ENCODE peak calls at places on chromosomes 3 and 15, in six cellular contexts. One of them, this sample, is unnamed.

GRCh38 chr3:119279101-119279554 is 15.1 kb upstream of the ARHGAP31 start:
- DNase-seq in GM20000: no peak
- DNase-seq in HFFc6: no peak
- DNase-seq in activated B cell treated with CpG ODN at 0.5 μM for 24 hours: no peak
- DNase-seq in GM13976: no peak
- DNase-seq in heart left ventricle: peak; percentile 82
- DNase-seq in this sample: no peak

GRCh38 chr15:87619161-87619960 is 637.2 kb downstream of the NTRK3 start:
- DNase-seq in GM20000: no peak
- DNase-seq in HFFc6: peak; percentile 87
- DNase-seq in activated B cell treated with CpG ODN at 0.5 μM for 24 hours: no peak
- DNase-seq in GM13976: no peak
- DNase-seq in heart left ventricle: no peak
- DNase-seq in this sample: no peak

GRCh38 chr3:160379628-160380214 is 19.3 kb downstream of the IFT80 start:
- DNase-seq in GM20000: no peak
- DNase-seq in HFFc6: no peak
- DNase-seq in activated B cell treated with CpG ODN at 0.5 μM for 24 hours: no peak
- DNase-seq in GM13976: no peak
- DNase-seq in heart left ventricle: no peak
- DNase-seq in this sample: no peak

GRCh38 chr3:42094992-42095391 is 3.8 kb downstream of the TRAK1 start:
- DNase-seq in GM20000: no peak
- DNase-seq in HFFc6: no peak
- DNase-seq in activated B cell treated with CpG ODN at 0.5 μM for 24 hours: no peak
- DNase-seq in GM13976: no peak
- DNase-seq in heart left ventricle: no peak
- DNase-seq in this sample: no peak

GRCh38 chr15:63226155-63226883 is 36.9 kb downstream of the RAB8B start:
- DNase-seq in GM20000: no peak
- DNase-seq in HFFc6: no peak
- DNase-seq in activated B cell treated with CpG ODN at 0.5 μM for 24 hours: no peak
- DNase-seq in GM13976: no peak
- DNase-seq in heart left ventricle: no peak
- DNase-seq in this sample: no peak

GRCh38 chr3:49454457-49454856 is 15.6 kb upstream of the DAG1 start:
- DNase-seq in GM20000: peak; percentile 7
- DNase-seq in HFFc6: no peak
- DNase-seq in activated B cell treated with CpG ODN at 0.5 μM for 24 hours: no peak
- DNase-seq in GM13976: peak; percentile 29
- DNase-seq in heart left ventricle: peak; percentile 55
- DNase-seq in this sample: no peak

GRCh38 chr3:71304684-71305083 is 278.8 kb downstream of the FOXP1 start:
- DNase-seq in GM20000: no peak
- DNase-seq in HFFc6: no peak
- DNase-seq in activated B cell treated with CpG ODN at 0.5 μM for 24 hours: no peak
- DNase-seq in GM13976: no peak
- DNase-seq in heart left ventricle: no peak
- DNase-seq in this sample: no peak

GRCh38 chr3:108343479-108343870 is 47.1 kb downstream of the HHLA2 start:
- DNase-seq in GM20000: no peak
- DNase-seq in HFFc6: no peak
- DNase-seq in activated B cell treated with CpG ODN at 0.5 μM for 24 hours: no peak
- DNase-seq in GM13976: no peak
- DNase-seq in heart left ventricle: no peak
- DNase-seq in this sample: no peak

GRCh38 chr3:157089455-157090221 is 70.3 kb downstream of the CCNL1 start:
- DNase-seq in GM20000: peak; percentile 52
- DNase-seq in HFFc6: no peak
- DNase-seq in activated B cell treated with CpG ODN at 0.5 μM for 24 hours: peak; percentile 20
- DNase-seq in GM13976: no peak
- DNase-seq in heart left ventricle: peak; percentile 55
- DNase-seq in this sample: peak; percentile 21

GRCh38 chr15:59052915-59053407 is 52.0 kb upstream of the CCNB2 start:
- DNase-seq in GM20000: no peak
- DNase-seq in HFFc6: no peak
- DNase-seq in activated B cell treated with CpG ODN at 0.5 μM for 24 hours: no peak
- DNase-seq in GM13976: no peak
- DNase-seq in heart left ventricle: no peak
- DNase-seq in this sample: no peak

GRCh38 chr3:33439421-33440327 is 531 bp downstream of the UBP1 start:
- DNase-seq in GM20000: peak; percentile 82
- DNase-seq in HFFc6: peak; percentile 12
- DNase-seq in activated B cell treated with CpG ODN at 0.5 μM for 24 hours: peak; percentile 55
- DNase-seq in GM13976: peak; percentile 74
- DNase-seq in heart left ventricle: peak; percentile 74
- DNase-seq in this sample: no peak

GRCh38 chr3:185319801-185320200 is 43.1 kb upstream of the MAP3K13 start:
- DNase-seq in GM20000: no peak
- DNase-seq in HFFc6: no peak
- DNase-seq in activated B cell treated with CpG ODN at 0.5 μM for 24 hours: no peak
- DNase-seq in GM13976: no peak
- DNase-seq in heart left ventricle: no peak
- DNase-seq in this sample: no peak

GRCh38 chr15:28125673-28126651 is 26.8 kb upstream of the OCA2 start:
- DNase-seq in GM20000: peak; percentile 60
- DNase-seq in HFFc6: peak; percentile 56
- DNase-seq in activated B cell treated with CpG ODN at 0.5 μM for 24 hours: no peak
- DNase-seq in GM13976: no peak
- DNase-seq in heart left ventricle: no peak
- DNase-seq in this sample: no peak

GRCh38 chr3:138509586-138509985 is 75.2 kb downstream of the ESYT3 start:
- DNase-seq in GM20000: no peak
- DNase-seq in HFFc6: no peak
- DNase-seq in activated B cell treated with CpG ODN at 0.5 μM for 24 hours: no peak
- DNase-seq in GM13976: no peak
- DNase-seq in heart left ventricle: no peak
- DNase-seq in this sample: no peak

GRCh38 chr3:125137432-125138033 is 75.0 kb downstream of the SLC12A8 start:
- DNase-seq in GM20000: no peak
- DNase-seq in HFFc6: peak; percentile 69
- DNase-seq in activated B cell treated with CpG ODN at 0.5 μM for 24 hours: no peak
- DNase-seq in GM13976: no peak
- DNase-seq in heart left ventricle: no peak
- DNase-seq in this sample: no peak

GRCh38 chr3:138694287-138695007 is 85.9 kb downstream of the FAIM start:
- DNase-seq in GM20000: no peak
- DNase-seq in HFFc6: peak; percentile 98
- DNase-seq in activated B cell treated with CpG ODN at 0.5 μM for 24 hours: no peak
- DNase-seq in GM13976: no peak
- DNase-seq in heart left ventricle: no peak
- DNase-seq in this sample: no peak

GRCh38 chr3:160217675-160218074 is 7.5 kb upstream of the C3orf80 start:
- DNase-seq in GM20000: no peak
- DNase-seq in HFFc6: no peak
- DNase-seq in activated B cell treated with CpG ODN at 0.5 μM for 24 hours: no peak
- DNase-seq in GM13976: no peak
- DNase-seq in heart left ventricle: no peak
- DNase-seq in this sample: no peak

GRCh38 chr3:123739754-123740153 is 144.4 kb downstream of the MYLK start:
- DNase-seq in GM20000: no peak
- DNase-seq in HFFc6: peak; percentile 80
- DNase-seq in activated B cell treated with CpG ODN at 0.5 μM for 24 hours: no peak
- DNase-seq in GM13976: no peak
- DNase-seq in heart left ventricle: no peak
- DNase-seq in this sample: no peak

GRCh38 chr3:185954366-185954723 is 16.5 kb upstream of the TRA2B start:
- DNase-seq in GM20000: no peak
- DNase-seq in HFFc6: no peak
- DNase-seq in activated B cell treated with CpG ODN at 0.5 μM for 24 hours: no peak
- DNase-seq in GM13976: no peak
- DNase-seq in heart left ventricle: no peak
- DNase-seq in this sample: no peak

GRCh38 chr3:8589880-8590556 is 54.6 kb downstream of the SSUH2 start:
- DNase-seq in GM20000: no peak
- DNase-seq in HFFc6: peak; percentile 24
- DNase-seq in activated B cell treated with CpG ODN at 0.5 μM for 24 hours: no peak
- DNase-seq in GM13976: no peak
- DNase-seq in heart left ventricle: no peak
- DNase-seq in this sample: no peak

GRCh38 chr15:87816016-87816415 is 440.5 kb downstream of the NTRK3 start:
- DNase-seq in GM20000: no peak
- DNase-seq in HFFc6: peak; percentile 3
- DNase-seq in activated B cell treated with CpG ODN at 0.5 μM for 24 hours: no peak
- DNase-seq in GM13976: no peak
- DNase-seq in heart left ventricle: no peak
- DNase-seq in this sample: no peak

GRCh38 chr3:141081141-141081795 is 30.1 kb downstream of the SPSB4 start:
- DNase-seq in GM20000: no peak
- DNase-seq in HFFc6: no peak
- DNase-seq in activated B cell treated with CpG ODN at 0.5 μM for 24 hours: no peak
- DNase-seq in GM13976: no peak
- DNase-seq in heart left ventricle: no peak
- DNase-seq in this sample: no peak

GRCh38 chr3:56879453-56880224 is 77.9 kb upstream of the ARHGEF3 start:
- DNase-seq in GM20000: no peak
- DNase-seq in HFFc6: peak; percentile 29
- DNase-seq in activated B cell treated with CpG ODN at 0.5 μM for 24 hours: no peak
- DNase-seq in GM13976: no peak
- DNase-seq in heart left ventricle: no peak
- DNase-seq in this sample: no peak

GRCh38 chr15:70025413-70026296 is 72.1 kb downstream of the TLE3 start:
- DNase-seq in GM20000: no peak
- DNase-seq in HFFc6: no peak
- DNase-seq in activated B cell treated with CpG ODN at 0.5 μM for 24 hours: no peak
- DNase-seq in GM13976: no peak
- DNase-seq in heart left ventricle: no peak
- DNase-seq in this sample: no peak

GRCh38 chr3:5426094-5426883 is 238.8 kb downstream of the EDEM1 start:
- DNase-seq in GM20000: peak; percentile 65
- DNase-seq in HFFc6: peak; percentile 0
- DNase-seq in activated B cell treated with CpG ODN at 0.5 μM for 24 hours: peak; percentile 44
- DNase-seq in GM13976: peak; percentile 45
- DNase-seq in heart left ventricle: peak; percentile 79
- DNase-seq in this sample: peak; percentile 39

GRCh38 chr3:196941846-196942225 is 492 bp downstream of the NCBP2 start:
- DNase-seq in GM20000: peak; percentile 68
- DNase-seq in HFFc6: no peak
- DNase-seq in activated B cell treated with CpG ODN at 0.5 μM for 24 hours: no peak
- DNase-seq in GM13976: peak; percentile 76
- DNase-seq in heart left ventricle: peak; percentile 55
- DNase-seq in this sample: peak; percentile 67

GRCh38 chr3:77780621-77781020 is 740.7 kb downstream of the ROBO2 start:
- DNase-seq in GM20000: no peak
- DNase-seq in HFFc6: no peak
- DNase-seq in activated B cell treated with CpG ODN at 0.5 μM for 24 hours: no peak
- DNase-seq in GM13976: no peak
- DNase-seq in heart left ventricle: no peak
- DNase-seq in this sample: no peak

GRCh38 chr3:153843994-153844393 is 277.2 kb upstream of the ARHGEF26 start:
- DNase-seq in GM20000: no peak
- DNase-seq in HFFc6: no peak
- DNase-seq in activated B cell treated with CpG ODN at 0.5 μM for 24 hours: no peak
- DNase-seq in GM13976: no peak
- DNase-seq in heart left ventricle: no peak
- DNase-seq in this sample: no peak

GRCh38 chr3:145750657-145751056 is 410.3 kb downstream of the PLOD2 start:
- DNase-seq in GM20000: no peak
- DNase-seq in HFFc6: no peak
- DNase-seq in activated B cell treated with CpG ODN at 0.5 μM for 24 hours: no peak
- DNase-seq in GM13976: no peak
- DNase-seq in heart left ventricle: no peak
- DNase-seq in this sample: no peak
- TF ChIP-seq CTCF in GM20000: no peak
- TF ChIP-seq CTCF in HFFc6: no peak
- TF ChIP-seq CTCF in activated B cell treated with CpG ODN at 0.5 μM for 24 hours: no peak
- TF ChIP-seq CTCF in GM13976: no peak
- TF ChIP-seq CTCF in heart left ventricle: no peak
- TF ChIP-seq CTCF in this sample: no peak

GRCh38 chr3:15637131-15637951 is 35.8 kb downstream of the BTD start:
- DNase-seq in GM20000: no peak
- DNase-seq in HFFc6: no peak
- DNase-seq in activated B cell treated with CpG ODN at 0.5 μM for 24 hours: no peak
- DNase-seq in GM13976: no peak
- DNase-seq in heart left ventricle: no peak
- DNase-seq in this sample: no peak

GRCh38 chr3:15633766-15634588 is 32.4 kb downstream of the BTD start:
- DNase-seq in GM20000: no peak
- DNase-seq in HFFc6: peak; percentile 30
- DNase-seq in activated B cell treated with CpG ODN at 0.5 μM for 24 hours: no peak
- DNase-seq in GM13976: no peak
- DNase-seq in heart left ventricle: no peak
- DNase-seq in this sample: no peak

GRCh38 chr3:15634671-15635661 is 33.4 kb downstream of the BTD start:
- DNase-seq in GM20000: no peak
- DNase-seq in HFFc6: peak; percentile 66
- DNase-seq in activated B cell treated with CpG ODN at 0.5 μM for 24 hours: no peak
- DNase-seq in GM13976: no peak
- DNase-seq in heart left ventricle: peak; percentile 33
- DNase-seq in this sample: no peak

GRCh38 chr3:15638193-15638890 is 36.8 kb downstream of the BTD start:
- DNase-seq in GM20000: no peak
- DNase-seq in HFFc6: peak; percentile 43
- DNase-seq in activated B cell treated with CpG ODN at 0.5 μM for 24 hours: no peak
- DNase-seq in GM13976: no peak
- DNase-seq in heart left ventricle: no peak
- DNase-seq in this sample: no peak

DNA sequence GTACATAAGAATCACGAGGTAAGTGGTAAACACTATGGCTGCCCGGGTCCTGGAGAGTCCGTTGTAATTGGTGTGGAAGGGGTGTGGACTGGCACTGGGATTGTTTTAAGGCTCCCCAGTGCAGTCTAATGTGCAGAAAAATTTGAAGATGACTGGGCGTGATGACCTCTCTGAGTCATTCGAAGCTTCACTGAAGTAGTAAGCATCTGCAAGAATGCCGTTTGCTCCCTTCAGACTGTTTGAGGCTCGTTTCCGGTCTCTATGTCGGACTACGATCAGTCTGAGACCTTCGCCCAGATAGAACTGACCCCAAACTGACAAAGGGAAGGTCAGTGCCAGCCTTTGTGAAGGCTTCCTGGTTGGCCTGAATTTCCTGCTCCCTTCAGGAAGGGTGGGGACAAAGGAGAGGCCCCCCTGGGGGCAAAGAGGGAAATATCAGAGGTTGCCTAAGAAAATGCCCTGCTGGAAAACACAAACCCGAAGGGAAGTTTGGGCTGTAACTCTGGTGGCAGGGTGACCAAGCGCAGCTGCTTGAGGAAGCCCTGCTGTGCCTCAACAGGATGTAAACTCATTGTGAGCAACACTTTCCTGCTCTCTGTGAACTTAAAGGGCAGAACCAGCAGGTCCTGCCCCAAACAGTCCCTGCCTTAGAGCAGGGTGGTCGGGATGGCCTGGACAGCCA is 34.6 kb downstream of the BTD start:
- DNase-seq in GM20000: no peak
- DNase-seq in HFFc6: peak; percentile 95
- DNase-seq in activated B cell treated with CpG ODN at 0.5 μM for 24 hours: no peak
- DNase-seq in GM13976: peak; percentile 40
- DNase-seq in heart left ventricle: no peak
- DNase-seq in this sample: no peak
- TF ChIP-seq CTCF in GM20000: no peak
- TF ChIP-seq CTCF in HFFc6: peak; percentile 18
- TF ChIP-seq CTCF in activated B cell treated with CpG ODN at 0.5 μM for 24 hours: no peak
- TF ChIP-seq CTCF in GM13976: no peak
- TF ChIP-seq CTCF in heart left ventricle: no peak
- TF ChIP-seq CTCF in this sample: no peak

GRCh38 chr3:83946554-83946953 is 1012.2 kb upstream of the CADM2 start:
- DNase-seq in GM20000: no peak
- DNase-seq in HFFc6: no peak
- DNase-seq in activated B cell treated with CpG ODN at 0.5 μM for 24 hours: no peak
- DNase-seq in GM13976: no peak
- DNase-seq in heart left ventricle: no peak
- DNase-seq in this sample: no peak
- TF ChIP-seq CTCF in GM20000: no peak
- TF ChIP-seq CTCF in HFFc6: no peak
- TF ChIP-seq CTCF in activated B cell treated with CpG ODN at 0.5 μM for 24 hours: no peak
- TF ChIP-seq CTCF in GM13976: no peak
- TF ChIP-seq CTCF in heart left ventricle: no peak
- TF ChIP-seq CTCF in this sample: no peak

GRCh38 chr3:13822042-13822441 is 57.8 kb downstream of the WNT7A start:
- DNase-seq in GM20000: no peak
- DNase-seq in HFFc6: peak; percentile 39
- DNase-seq in activated B cell treated with CpG ODN at 0.5 μM for 24 hours: no peak
- DNase-seq in GM13976: no peak
- DNase-seq in heart left ventricle: no peak
- DNase-seq in this sample: no peak
- TF ChIP-seq CTCF in GM20000: no peak
- TF ChIP-seq CTCF in HFFc6: no peak
- TF ChIP-seq CTCF in activated B cell treated with CpG ODN at 0.5 μM for 24 hours: no peak
- TF ChIP-seq CTCF in GM13976: no peak
- TF ChIP-seq CTCF in heart left ventricle: no peak
- TF ChIP-seq CTCF in this sample: no peak

This sample was measured in GM13977.